ENCODE peak calls at places on chromosomes 12 and 14, in seven cellular contexts. O is stomach, V is breast epithelium, F is heart left ventricle, C is Peyer's patch, Q is GM12891, G is lower leg skin. Y is an unnamed sample.

GRCh38 chr12:11553871-11554533 is 95.5 kb upstream of the ETV6 start:
- DNase-seq in O (peak), V (no peak), F (no peak), C (no peak), Q (peak), G (no peak), Y (peak)

GRCh38 chr12:118052324-118053070 is 8.5 kb downstream of the WSB2 start:
- DNase-seq in O (peak), V (peak), F (peak), C (peak), Q (no peak), G (peak), Y (no peak)

GRCh38 chr12:104136577-104136976 is 1.4 kb downstream of the NFYB start:
- DNase-seq in O (no peak), V (no peak), F (no peak), C (no peak), Q (no peak), G (no peak), Y (no peak)

GRCh38 chr12:15208140-15208539 is 13.1 kb downstream of the RERG start:
- DNase-seq in O (no peak), V (no peak), F (no peak), C (no peak), Q (no peak), G (no peak), Y (no peak)

GRCh38 chr12:56358836-56359532 is 923 bp downstream of the STAT2 start:
- DNase-seq in O (no peak), V (peak), F (no peak), C (no peak), Q (no peak), G (no peak), Y (peak)

GRCh38 chr12:37543131-37543965 is 773.2 kb upstream of the ALG10B start:
- DNase-seq in O (no peak), V (no peak), F (no peak), C (no peak), Q (no peak), G (peak), Y (no peak)

GRCh38 chr14:49363926-49364751 is 222.0 kb downstream of the RPS29 start:
- DNase-seq in O (no peak), V (no peak), F (no peak), C (no peak), Q (no peak), G (no peak), Y (no peak)

GRCh38 chr12:82835217-82835616 is 148.5 kb downstream of the TMTC2 start:
- DNase-seq in O (no peak), V (no peak), F (no peak), C (no peak), Q (no peak), G (no peak), Y (no peak)

GRCh38 chr12:58915634-58916033 is 4.7 kb downstream of the LRIG3 start:
- DNase-seq in O (peak), V (no peak), F (peak), C (no peak), Q (no peak), G (no peak), Y (no peak)

GRCh38 chr14:68401320-68401719 is 391.5 kb downstream of the ZFP36L1 start:
- DNase-seq in O (no peak), V (peak), F (no peak), C (no peak), Q (no peak), G (no peak), Y (peak)

GRCh38 chr14:103828315-103828967 is 18.9 kb downstream of the PPP1R13B start:
- DNase-seq in O (peak), V (no peak), F (peak), C (no peak), Q (no peak), G (no peak), Y (no peak)

GRCh38 chr12:111838353-111838752 is 3.7 kb upstream of the MAPKAPK5 start:
- DNase-seq in O (no peak), V (no peak), F (no peak), C (no peak), Q (no peak), G (peak), Y (peak)

GRCh38 chr14:22403286-22403685 is 185.7 kb downstream of the DAD1 start:
- DNase-seq in O (no peak), V (no peak), F (no peak), C (no peak), Q (no peak), G (no peak), Y (no peak)

GRCh38 chr12:58148405-58148804 is 207.0 kb downstream of the ATP23 start:
- DNase-seq in O (no peak), V (peak), F (no peak), C (no peak), Q (no peak), G (no peak), Y (peak)

GRCh38 chr12:1496162-1496925 is 98.0 kb downstream of the FBXL14 start:
- DNase-seq in O (peak), V (no peak), F (no peak), C (no peak), Q (no peak), G (peak), Y (no peak)

GRCh38 chr12:98424726-98425401 is 90.5 kb upstream of the TMPO start:
- DNase-seq in O (peak), V (peak), F (peak), C (peak), Q (peak), G (no peak), Y (peak)

GRCh38 chr12:81450920-81451739 is 308.0 kb downstream of the PPFIA2 start:
- DNase-seq in O (no peak), V (no peak), F (no peak), C (no peak), Q (no peak), G (no peak), Y (peak)

GRCh38 chr12:66111605-66112004 is 18.9 kb downstream of the LLPH start:
- DNase-seq in O (no peak), V (no peak), F (no peak), C (no peak), Q (no peak), G (no peak), Y (no peak)

GRCh38 chr12:59158066-59158465 is 237.8 kb upstream of the LRIG3 start:
- DNase-seq in O (no peak), V (no peak), F (no peak), C (no peak), Q (no peak), G (no peak), Y (no peak)

GRCh38 chr12:56596815-56597214 is 33.3 kb downstream of the BAZ2A start:
- DNase-seq in O (no peak), V (no peak), F (no peak), C (no peak), Q (no peak), G (no peak), Y (no peak)

GRCh38 chr14:22071001-22071400 is 397.4 kb upstream of the OR4E1 start:
- DNase-seq in O (no peak), V (no peak), F (no peak), C (no peak), Q (no peak), G (no peak), Y (no peak)

GRCh38 chr12:25725874-25726273 is 172.8 kb upstream of the LMNTD1 start:
- DNase-seq in O (no peak), V (no peak), F (no peak), C (no peak), Q (no peak), G (no peak), Y (no peak)

GRCh38 chr14:64654072-64654899 is 49.9 kb upstream of the PLEKHG3 start:
- DNase-seq in O (no peak), V (no peak), F (no peak), C (no peak), Q (no peak), G (no peak), Y (no peak)

GRCh38 chr14:43938588-43939281 is 568.3 kb downstream of the FSCB start:
- DNase-seq in O (no peak), V (no peak), F (no peak), C (no peak), Q (no peak), G (no peak), Y (no peak)

GRCh38 chr12:97538705-97539104 is 76.1 kb downstream of the RMST start:
- DNase-seq in O (no peak), V (no peak), F (no peak), C (no peak), Q (no peak), G (no peak), Y (no peak)

GRCh38 chr14:96363751-96364336 is 518 bp downstream of the GSKIP start:
- DNase-seq in O (peak), V (peak), F (peak), C (peak), Q (peak), G (peak), Y (peak)

GRCh38 chr12:10398168-10398567 is 8.3 kb upstream of the KLRK1 start:
- DNase-seq in O (no peak), V (no peak), F (no peak), C (no peak), Q (no peak), G (no peak), Y (no peak)

GRCh38 chr14:61388173-61388975 is 67.0 kb downstream of the PRKCH start:
- DNase-seq in O (no peak), V (peak), F (no peak), C (no peak), Q (no peak), G (no peak), Y (no peak)

GRCh38 chr14:74333909-74334308 is 14.4 kb upstream of the VRTN start:
- DNase-seq in O (no peak), V (no peak), F (no peak), C (no peak), Q (no peak), G (no peak), Y (no peak)

GRCh38 chr12:101051901-101052550 is 158.0 kb downstream of the SLC5A8 start:
- DNase-seq in O (no peak), V (no peak), F (no peak), C (peak), Q (no peak), G (no peak), Y (no peak)

GRCh38 chr14:68232643-68233055 is 413.1 kb downstream of the RAD51B start:
- DNase-seq in O (peak), V (no peak), F (peak), C (no peak), Q (peak), G (no peak), Y (peak)

GRCh38 chr14:105475269-105475915 is 771 bp downstream of the CRIP2 start:
- DNase-seq in O (no peak), V (peak), F (peak), C (no peak), Q (no peak), G (peak), Y (no peak)

GRCh38 chr12:104578453-104578852 is 121.7 kb downstream of the CHST11 start:
- DNase-seq in O (no peak), V (no peak), F (no peak), C (no peak), Q (no peak), G (no peak), Y (no peak)

GRCh38 chr14:75147423-75148071 is 20.7 kb upstream of the NEK9 start:
- DNase-seq in O (peak), V (peak), F (peak), C (no peak), Q (no peak), G (peak), Y (peak)

DNA sequence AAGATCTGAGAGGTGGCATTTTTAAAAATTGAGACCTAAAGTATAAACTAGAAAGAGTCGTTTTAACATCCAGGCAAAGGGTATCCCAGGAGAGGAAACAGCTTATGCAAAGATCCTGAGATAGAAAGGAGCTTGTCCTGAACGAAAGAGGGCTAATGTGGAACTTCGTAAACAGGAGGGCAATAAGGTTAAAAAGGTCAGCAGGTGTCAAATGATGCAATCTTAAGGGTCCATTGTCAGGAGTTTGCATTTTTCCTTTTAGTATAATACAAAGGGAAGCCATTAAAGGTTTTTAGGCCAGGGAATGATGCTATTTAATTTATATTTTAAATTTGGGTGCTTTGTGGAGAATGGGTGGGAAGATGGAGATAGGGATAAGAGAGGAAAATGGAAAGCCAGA is 14.4 kb downstream of the FMNL3 start:
- DNase-seq in O (no peak), V (no peak), F (no peak), C (no peak), Q (no peak), G (no peak), Y (no peak)
- TF ChIP-seq POLR2A in O (no peak), V (no peak), F (no peak), C (no peak), Q (no peak), G (no peak), Y (no peak)

GRCh38 chr12:70400124-70400523 is 34.0 kb downstream of the KCNMB4 start:
- DNase-seq in O (no peak), V (no peak), F (no peak), C (no peak), Q (no peak), G (no peak), Y (no peak)

GRCh38 chr12:70398002-70398401 is 31.9 kb downstream of the KCNMB4 start:
- DNase-seq in O (no peak), V (no peak), F (no peak), C (no peak), Q (no peak), G (no peak), Y (no peak)

GRCh38 chr12:70398862-70399261 is 32.8 kb downstream of the KCNMB4 start:
- DNase-seq in O (no peak), V (no peak), F (no peak), C (no peak), Q (no peak), G (no peak), Y (no peak)

GRCh38 chr12:70402597-70402996 is 36.5 kb downstream of the KCNMB4 start:
- DNase-seq in O (no peak), V (no peak), F (no peak), C (no peak), Q (no peak), G (no peak), Y (no peak)

GRCh38 chr12:70399319-70399718 is 33.2 kb downstream of the KCNMB4 start:
- DNase-seq in O (no peak), V (no peak), F (no peak), C (no peak), Q (no peak), G (no peak), Y (no peak)
- TF ChIP-seq POLR2A in O (no peak), V (no peak), F (no peak), C (no peak), Q (no peak), G (no peak), Y (no peak)

DNA sequence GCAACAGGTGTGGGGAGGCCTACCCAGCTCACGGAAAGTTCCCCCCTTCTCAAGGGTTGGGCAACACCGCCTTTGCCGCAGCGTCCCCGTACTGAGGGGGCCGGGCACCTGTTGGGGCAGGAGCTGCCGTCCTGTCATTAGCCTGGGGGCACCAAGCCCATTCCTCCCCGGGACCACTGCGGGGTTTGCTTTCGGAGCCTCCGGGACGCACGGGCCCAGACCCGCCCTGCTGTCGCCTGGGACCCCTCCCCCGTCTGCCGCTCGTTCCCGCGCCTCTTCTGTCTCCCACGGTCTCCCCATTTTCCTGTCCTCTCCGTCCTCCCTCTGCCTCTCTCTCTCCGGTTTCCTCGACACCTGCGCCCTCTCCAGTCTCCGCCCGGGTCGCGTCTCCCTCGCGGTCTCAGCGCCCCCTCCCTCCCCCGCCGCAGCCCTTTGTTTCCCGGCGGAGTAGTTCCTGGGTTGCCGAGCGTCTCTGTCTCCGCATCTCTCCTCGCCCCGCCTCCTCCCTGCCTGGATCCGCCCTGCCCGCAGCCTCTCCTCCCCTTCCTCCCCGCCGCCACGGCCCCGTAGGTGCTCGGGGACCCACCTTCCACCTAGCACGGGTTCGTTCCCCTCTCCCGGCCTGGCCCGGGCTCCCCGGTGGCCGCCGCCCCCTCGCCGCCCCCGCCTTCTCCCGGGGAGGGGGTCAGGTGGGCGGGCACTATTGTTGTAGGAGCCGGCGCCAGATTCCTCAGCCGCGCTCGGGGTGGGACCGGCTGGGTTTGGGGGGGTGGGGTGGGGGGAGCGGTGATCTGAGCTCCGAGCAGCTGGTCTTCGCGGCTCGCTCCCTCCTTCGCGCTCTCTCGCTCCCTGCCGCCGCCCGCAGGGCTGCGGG is at the start of gene CACNB3:
- DNase-seq in O (peak), V (peak), F (peak), C (peak), Q (peak), G (peak), Y (peak)
- TF ChIP-seq POLR2A in O (no peak), V (peak), F (peak), C (peak), Q (no peak), G (no peak), Y (no peak)

GRCh38 chr12:43754015-43754414 is 4.6 kb downstream of the PUS7L start:
- DNase-seq in O (no peak), V (no peak), F (no peak), C (no peak), Q (no peak), G (no peak), Y (no peak)

GRCh38 chr12:43758728-43759563 is at the start of the genes IRAK4 and PUS7L:
- DNase-seq in O (peak), V (peak), F (peak), C (peak), Q (peak), G (peak), Y (peak)

GRCh38 chr12:43760396-43760795 is 1.6 kb downstream of the IRAK4 start:
- DNase-seq in O (peak), V (no peak), F (no peak), C (no peak), Q (no peak), G (no peak), Y (no peak)

GRCh38 chr12:43761535-43761934 is 2.8 kb downstream of the IRAK4 start:
- DNase-seq in O (no peak), V (no peak), F (no peak), C (no peak), Q (no peak), G (no peak), Y (peak)

GRCh38 chr12:43758247-43758727 is 303 bp downstream of the PUS7L start:
- DNase-seq in O (peak), V (peak), F (peak), C (no peak), Q (peak), G (no peak), Y (no peak)
- TF ChIP-seq POLR2A in O (no peak), V (no peak), F (no peak), C (no peak), Q (no peak), G (no peak), Y (no peak)